ENCODE peak calls at places on chromosomes 6 and 20, in nine cellular contexts. T is cardiac muscle cell; P is left lung; Q is brain microvascular endothelial cell; Y is GM13977; K is CD4-positive, alpha-beta T cell; R is WTC11; B is OCI-LY7; E is HCT116. Z is an unnamed sample.

GRCh38 chr6:9532621-9533557 is 882.0 kb downstream of the TFAP2A start:
- DNase-seq in P (no peak), T (no peak), Q (no peak), R (no peak), Y (no peak), E (no peak), K (no peak), B (no peak), Z (no peak)

GRCh38 chr6:14149053-14149746 is 31.6 kb downstream of the CD83 start:
- DNase-seq in K (no peak), R (no peak), P (no peak), E (no peak), Y (peak; percentile 36), Q (no peak), B (no peak), T (no peak), Z (peak; percentile 44)

GRCh38 chr6:11231564-11232176 is 798 bp downstream of the NEDD9 start:
- DNase-seq in Y (no peak), E (no peak), T (no peak), P (no peak), Q (no peak), B (no peak), K (no peak), R (no peak), Z (no peak)

GRCh38 chr20:63169731-63170130 is 46.2 kb downstream of the YTHDF1 start:
- DNase-seq in B (no peak), K (no peak), Y (no peak), Q (no peak), P (peak; percentile 30), T (no peak), R (no peak), E (no peak), Z (no peak)

GRCh38 chr6:56168601-56169000 is 78.8 kb downstream of the COL21A1 start:
- DNase-seq in Y (no peak), E (no peak), P (no peak), B (no peak), Q (no peak), R (no peak), K (no peak), T (no peak), Z (no peak)

GRCh38 chr6:125787791-125788190 is 3.0 kb upstream of the NCOA7 start:
- DNase-seq in P (no peak), B (peak; percentile 43), Y (no peak), T (peak; percentile 75), E (no peak), R (no peak), K (no peak), Q (no peak), Z (no peak)

GRCh38 chr6:139243531-139243930 is 48.3 kb downstream of the TXLNB start:
- DNase-seq in P (no peak), Q (no peak), K (no peak), B (no peak), Y (no peak), R (no peak), T (peak; percentile 32), E (no peak), Z (no peak)

GRCh38 chr20:33561981-33562601 is 72.2 kb downstream of the CBFA2T2 start:
- DNase-seq in Q (peak; percentile 70), E (peak; percentile 28), Y (no peak), B (peak; percentile 74), R (no peak), T (peak; percentile 94), P (no peak), K (no peak), Z (no peak)

GRCh38 chr6:53059648-53060589 is 5.3 kb upstream of the FBXO9 start:
- DNase-seq in T (no peak), B (peak; percentile 7), P (no peak), K (no peak), E (no peak), Q (no peak), Y (no peak), R (no peak), Z (no peak)

GRCh38 chr6:29941476-29941875 is 856 bp upstream of the HLA-A start:
- DNase-seq in Y (no peak), R (no peak), K (no peak), E (no peak), Q (no peak), T (no peak), B (peak; percentile 38), P (no peak), Z (no peak)

DNA sequence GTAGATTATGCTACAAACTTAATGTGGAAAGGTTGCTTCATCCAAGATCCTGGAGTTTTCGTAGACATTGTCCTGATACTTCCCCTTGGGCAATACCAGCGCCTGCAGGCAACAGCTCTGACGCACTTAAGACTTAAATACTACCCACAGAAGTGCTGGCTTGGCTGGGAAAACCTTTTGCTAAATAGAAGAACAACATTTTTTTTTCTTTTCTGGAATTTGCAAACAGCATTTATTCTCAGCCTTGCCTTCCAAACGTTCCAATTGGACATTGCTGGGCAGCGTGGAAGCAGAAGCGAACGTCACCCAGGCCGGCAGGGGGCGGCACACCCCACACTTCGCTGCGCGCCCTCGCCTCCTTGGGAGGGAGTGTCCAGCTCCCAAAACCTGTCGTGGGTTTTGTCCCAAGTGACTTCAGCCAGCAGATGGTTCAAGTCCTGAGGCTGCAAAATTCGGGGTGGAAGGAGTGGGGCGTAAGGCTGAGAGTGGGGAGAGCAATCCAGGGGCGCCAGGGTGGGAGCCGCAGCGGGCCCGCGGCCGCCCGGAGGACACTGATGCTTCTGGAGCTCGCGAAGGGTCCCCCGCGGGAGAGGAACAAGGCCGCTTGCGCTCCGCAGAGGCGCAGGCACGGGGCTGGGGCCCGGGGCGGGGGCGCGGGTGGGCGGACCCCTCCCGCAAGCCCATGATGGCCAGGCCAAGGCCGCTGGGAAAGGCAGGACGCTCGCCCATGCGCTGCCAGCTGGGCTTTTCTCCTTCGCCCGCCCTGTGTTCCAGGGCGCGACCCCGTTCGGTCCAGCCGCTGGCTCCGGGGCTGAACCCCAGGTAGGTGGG is 60.8 kb upstream of the MAP3K4 start:
- DNase-seq in Q (peak; percentile 62), B (peak; percentile 2), P (peak; percentile 91), K (peak; percentile 38), R (peak; percentile 77), T (peak; percentile 91), E (peak; percentile 23), Y (peak; percentile 85), Z (peak; percentile 84)
- TF ChIP-seq CTCF in Q (peak; percentile 94), B (peak; percentile 53), P (peak; percentile 83), K (peak; percentile 77), R (peak; percentile 92), T (peak; percentile 76), E (peak; percentile 84), Y (peak; percentile 95), Z (peak; percentile 84)

GRCh38 chr6:6495851-6496250 is 92.7 kb upstream of the LY86 start:
- DNase-seq in P (no peak), Q (no peak), Y (no peak), B (no peak), R (no peak), K (no peak), T (no peak), E (no peak), Z (no peak)

GRCh38 chr6:6492675-6493074 is 95.8 kb upstream of the LY86 start:
- DNase-seq in E (no peak), T (no peak), P (no peak), Y (no peak), Q (no peak), B (no peak), R (no peak), K (no peak), Z (no peak)

GRCh38 chr6:6491761-6492160 is 96.8 kb upstream of the LY86 start:
- DNase-seq in E (no peak), Y (no peak), R (no peak), Q (no peak), B (no peak), K (no peak), T (no peak), P (no peak), Z (no peak)

GRCh38 chr6:6497541-6497940 is 91.0 kb upstream of the LY86 start:
- DNase-seq in P (peak; percentile 65), B (no peak), E (no peak), T (no peak), K (no peak), Q (no peak), Y (no peak), R (no peak), Z (no peak)

GRCh38 chr6:6494677-6495076 is 93.8 kb upstream of the LY86 start:
- DNase-seq in E (peak; percentile 49), T (no peak), P (peak; percentile 84), Y (peak; percentile 74), Q (no peak), K (no peak), R (peak; percentile 85), B (peak; percentile 85), Z (peak; percentile 71)
- TF ChIP-seq CTCF in E (peak; percentile 77), T (no peak), P (peak; percentile 45), Y (peak; percentile 81), Q (no peak), K (no peak), R (peak; percentile 65), B (peak; percentile 99), Z (peak; percentile 69)

GRCh38 chr6:167779123-167779992 is 47.4 kb upstream of the AFDN start:
- DNase-seq in P (no peak), E (no peak), K (no peak), Y (no peak), T (no peak), Q (no peak), R (no peak), B (no peak), Z (no peak)
- TF ChIP-seq CTCF in P (no peak), E (no peak), K (no peak), Y (no peak), T (no peak), Q (no peak), R (no peak), B (no peak), Z (no peak)

GRCh38 chr20:50191566-50192363 is 1.1 kb downstream of the CEBPB start:
- DNase-seq in B (peak; percentile 84), R (peak; percentile 63), T (peak; percentile 59), P (peak; percentile 87), K (peak; percentile 33), Q (no peak), E (no peak), Y (peak; percentile 79), Z (peak; percentile 76)
- TF ChIP-seq CTCF in B (peak; percentile 45), R (no peak), T (peak; percentile 20), P (peak; percentile 48), K (peak; percentile 44), Q (peak; percentile 23), E (no peak), Y (peak; percentile 35), Z (peak; percentile 31)

GRCh38 chr6:20212392-20213111 is at the start of gene MBOAT1:
- DNase-seq in K (peak; percentile 46), T (peak; percentile 96), P (peak; percentile 99), Y (peak; percentile 86), B (peak; percentile 1), E (peak; percentile 68), R (peak; percentile 81), Q (peak; percentile 76), Z (peak; percentile 85)
- TF ChIP-seq CTCF in K (no peak), T (no peak), P (peak; percentile 41), Y (no peak), B (no peak), E (no peak), R (no peak), Q (no peak), Z (no peak)